ENCODE peak calls at places on chromosome 21, in four cellular contexts. E is GM12878, Y is H1, F is K562. L is an unnamed sample.

GRCh38 chr21:38984982-38985422 is 179.3 kb downstream of the ETS2 start:
- DNase-seq in E (no peak), Y (no peak), F (no peak), L (no peak)

GRCh38 chr21:39060485-39061099 is 122.7 kb downstream of the PSMG1 start:
- DNase-seq in E (no peak), Y (no peak), F (no peak), L (no peak)

GRCh38 chr21:25370311-25370744 is 237.0 kb downstream of the MRPL39 start:
- DNase-seq in E (no peak), Y (no peak), F (no peak), L (no peak)

GRCh38 chr21:44428281-44428942 is 26.9 kb upstream of the LRRC3 start:
- DNase-seq in E (no peak), Y (peak; percentile 77), F (peak; percentile 80), L (peak; percentile 89)

GRCh38 chr21:44089001-44089911 is 17.9 kb upstream of the PWP2 start:
- DNase-seq in E (no peak), Y (no peak), F (no peak), L (no peak)

GRCh38 chr21:31557956-31558838 is 101.3 kb upstream of the SOD1 start:
- DNase-seq in E (no peak), Y (no peak), F (no peak), L (no peak)

GRCh38 chr21:38790038-38790437 is 15.7 kb upstream of the ETS2 start:
- DNase-seq in E (no peak), Y (no peak), F (no peak), L (no peak)

GRCh38 chr21:31221051-31221450 is 123.0 kb downstream of the TIAM1 start:
- DNase-seq in E (no peak), Y (no peak), F (no peak), L (no peak)

GRCh38 chr21:17903029-17903806 is 84.1 kb upstream of the C21orf91 start:
- DNase-seq in E (no peak), Y (no peak), F (no peak), L (no peak)

GRCh38 chr21:41478319-41479177 is 29.4 kb downstream of the TMPRSS2 start:
- DNase-seq in E (no peak), Y (no peak), F (no peak), L (no peak)

GRCh38 chr21:17436626-17437111 is 76.2 kb upstream of the CXADR start:
- DNase-seq in E (no peak), Y (no peak), F (no peak), L (no peak)

GRCh38 chr21:44333701-44334636 is 5.2 kb downstream of the CFAP410 start:
- DNase-seq in E (no peak), Y (no peak), F (no peak), L (no peak)

GRCh38 chr21:42843021-42843420 is 36.3 kb downstream of the WDR4 start:
- DNase-seq in E (no peak), Y (no peak), F (no peak), L (no peak)

GRCh38 chr21:15826147-15826780 is 96.5 kb downstream of the USP25 start:
- DNase-seq in E (peak; percentile 11), Y (no peak), F (peak; percentile 44), L (peak; percentile 51)

GRCh38 chr21:18174370-18174769 is 70.3 kb upstream of the CHODL start:
- DNase-seq in E (no peak), Y (no peak), F (no peak), L (no peak)

GRCh38 chr21:18840239-18840638 is 436.7 kb upstream of the TMPRSS15 start:
- DNase-seq in E (no peak), Y (peak; percentile 7), F (peak; percentile 5), L (peak; percentile 0)

GRCh38 chr21:38982096-38982495 is 176.4 kb downstream of the ETS2 start:
- DNase-seq in E (no peak), Y (peak; percentile 54), F (no peak), L (no peak)

GRCh38 chr21:40049031-40049958 is 182.1 kb downstream of the PCP4 start:
- DNase-seq in E (no peak), Y (no peak), F (no peak), L (no peak)

GRCh38 chr21:25670726-25671125 is 31.7 kb downstream of the JAM2 start:
- DNase-seq in E (no peak), Y (no peak), F (no peak), L (no peak)

GRCh38 chr21:42527489-42528158 is 14.0 kb downstream of the SLC37A1 start:
- DNase-seq in E (peak; percentile 80), Y (no peak), F (no peak), L (no peak)

GRCh38 chr21:41926068-41926806 is 27.6 kb downstream of the C2CD2 start:
- DNase-seq in E (peak; percentile 68), Y (peak; percentile 17), F (no peak), L (no peak)

GRCh38 chr21:36059823-36060158 is 535 bp downstream of the SETD4 start:
- DNase-seq in E (no peak), Y (no peak), F (peak; percentile 54), L (no peak)

GRCh38 chr21:16343776-16344175 is 614.0 kb downstream of the USP25 start:
- DNase-seq in E (no peak), Y (no peak), F (no peak), L (no peak)

GRCh38 chr21:25307489-25307888 is 299.8 kb downstream of the MRPL39 start:
- DNase-seq in E (no peak), Y (no peak), F (no peak), L (no peak)

GRCh38 chr21:43864313-43864805 is 664 bp upstream of the AGPAT3 start:
- DNase-seq in E (no peak), Y (no peak), F (peak; percentile 67), L (peak; percentile 60)

GRCh38 chr21:21341041-21341440 is 342.8 kb downstream of the NCAM2 start:
- DNase-seq in E (no peak), Y (no peak), F (no peak), L (no peak)

GRCh38 chr21:42799516-42799915 is 79.8 kb downstream of the WDR4 start:
- DNase-seq in E (peak; percentile 26), Y (no peak), F (no peak), L (no peak)

GRCh38 chr21:39014751-39015150 is 168.5 kb downstream of the PSMG1 start:
- DNase-seq in E (no peak), Y (no peak), F (no peak), L (no peak)

GRCh38 chr21:38930838-38931237 is 125.1 kb downstream of the ETS2 start:
- DNase-seq in E (no peak), Y (no peak), F (no peak), L (no peak)

GRCh38 chr21:42833859-42834729 is 45.2 kb downstream of the WDR4 start:
- DNase-seq in E (no peak), Y (no peak), F (peak; percentile 27), L (no peak)

GRCh38 chr21:25891596-25891995 is 156.8 kb downstream of the GABPA start:
- DNase-seq in E (no peak), Y (no peak), F (no peak), L (no peak)

GRCh38 chr21:25507522-25507921 is 99.8 kb downstream of the MRPL39 start:
- DNase-seq in E (no peak), Y (no peak), F (no peak), L (no peak)

GRCh38 chr21:38830667-38831525 is 25.2 kb downstream of the ETS2 start:
- DNase-seq in E (no peak), Y (no peak), F (no peak), L (no peak)

GRCh38 chr21:26966978-26967913 is at the start of gene ADAMTS5:
- DNase-seq in E (no peak), Y (no peak), F (no peak), L (no peak)

GRCh38 chr21:41712730-41713129 is 54.1 kb downstream of the RIPK4 start:
- DNase-seq in E (no peak), Y (no peak), F (no peak), L (no peak)

GRCh38 chr21:42309753-42310213 is 5.4 kb downstream of the TFF3 start:
- DNase-seq in E (no peak), Y (no peak), F (peak; percentile 79), L (peak; percentile 6)

GRCh38 chr21:21232320-21232719 is 234.1 kb downstream of the NCAM2 start:
- DNase-seq in E (no peak), Y (no peak), F (no peak), L (no peak)

GRCh38 chr21:44443291-44443890 is 11.9 kb upstream of the LRRC3 start:
- DNase-seq in E (no peak), Y (no peak), F (no peak), L (no peak)

DNA sequence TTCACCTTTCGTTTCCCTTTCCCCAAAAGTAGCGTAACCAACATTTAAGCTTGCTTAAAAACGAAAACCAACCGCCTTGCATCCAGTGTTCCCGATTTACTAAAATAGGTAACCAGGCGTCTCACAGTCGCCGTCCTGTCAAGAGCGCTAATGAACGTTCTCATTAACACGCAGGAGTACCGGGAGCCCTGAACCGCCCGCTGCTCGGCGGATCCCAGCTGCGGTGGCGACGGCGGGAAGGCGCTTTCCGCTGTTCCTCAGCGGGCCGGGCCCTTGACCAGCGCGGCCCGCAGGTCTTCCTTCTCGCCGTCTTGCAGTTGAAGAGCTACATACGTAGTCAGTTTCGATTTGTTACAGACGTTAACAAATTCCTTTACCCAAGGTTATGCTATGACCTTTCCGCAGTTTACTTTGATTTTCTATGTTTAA is 2.0 kb downstream of the OLIG1 start:
- DNase-seq in E (no peak), Y (no peak), F (no peak), L (no peak)
- H3K4me3 ChIP-seq in E (peak overlapping the region; percentile 34), Y (peak overlapping the region; percentile 34), F (no peak overlapping the region), L (no peak overlapping the region)

GRCh38 chr21:14405225-14405624 is 22.3 kb upstream of the HSPA13 start:
- DNase-seq in E (no peak), Y (no peak), F (no peak), L (no peak)

GRCh38 chr21:14401217-14401616 is 18.3 kb upstream of the HSPA13 start:
- DNase-seq in E (no peak), Y (no peak), F (no peak), L (no peak)

GRCh38 chr21:14403681-14404318 is 20.9 kb upstream of the HSPA13 start:
- DNase-seq in E (peak; percentile 9), Y (no peak), F (peak; percentile 49), L (peak; percentile 13)
- TF ChIP-seq SIN3A in E (no peak), Y (no peak), F (no peak), L (no peak)

GRCh38 chr21:28142692-28143091 is 850.0 kb downstream of the LTN1 start:
- DNase-seq in E (no peak), Y (no peak), F (no peak), L (no peak)
- TF ChIP-seq EGR1 in E (no peak), Y (no peak), F (no peak), L (no peak)

DNA sequence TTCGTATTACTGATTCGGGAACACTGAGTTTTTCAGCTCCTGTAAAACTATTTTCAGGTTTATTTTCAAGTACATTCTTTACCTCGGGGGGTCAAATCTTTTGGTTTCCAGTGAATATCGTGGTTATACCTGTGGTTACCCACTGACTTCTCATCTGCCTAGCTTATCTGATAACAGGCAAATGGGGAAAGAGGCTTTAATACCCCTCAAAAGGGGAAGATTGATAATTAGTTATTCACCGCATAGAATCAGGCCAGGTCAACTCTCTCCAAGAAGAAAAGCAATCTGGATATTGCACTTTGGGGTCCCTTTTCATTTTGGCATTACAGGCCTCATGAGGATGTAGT is 23.0 kb downstream of the RUNX1 start:
- DNase-seq in E (no peak), Y (no peak), F (no peak), L (no peak)
- H3K4me3 ChIP-seq in E (no peak overlapping the region), Y (peak overlapping the region; percentile 4), F (peak overlapping the region; percentile 28), L (no peak overlapping the region)